ENCODE peak calls at places on chromosomes 4 and X, in five cellular contexts. S, F, O, W and R are unnamed samples.

GRCh38 chr4:127604949-127605709 is 27.6 kb upstream of the INTU start:
- DNase-seq in S (no peak), F (peak; percentile 65), O (peak; percentile 47), W (no peak), R (peak; percentile 94)

GRCh38 chr4:177380730-177381287 is 61.4 kb downstream of the AGA start:
- DNase-seq in S (no peak), F (no peak), O (no peak), W (no peak), R (peak; percentile 93)

GRCh38 chr4:144894525-144894924 is 203.5 kb downstream of the ANAPC10 start:
- DNase-seq in S (no peak), F (peak; percentile 55), O (no peak), W (peak; percentile 65), R (no peak)

GRCh38 chr4:183747931-183748664 is 89.0 kb downstream of the TRAPPC11 start:
- DNase-seq in S (peak; percentile 13), F (no peak), O (peak; percentile 57), W (no peak), R (no peak)

GRCh38 chrX:53438174-53438831 is 4.1 kb upstream of the HSD17B10 start:
- DNase-seq in S (no peak), F (no peak), O (no peak), W (no peak), R (no peak)

GRCh38 chr4:13399257-13399656 is 84.9 kb downstream of the RAB28 start:
- DNase-seq in S (no peak), F (peak; percentile 31), O (no peak), W (no peak), R (no peak)

GRCh38 chr4:14867847-14868246 is 134.4 kb upstream of the CPEB2 start:
- DNase-seq in S (no peak), F (no peak), O (peak; percentile 83), W (no peak), R (no peak)

GRCh38 chrX:155632424-155633100 is 19.8 kb upstream of the TMLHE start:
- DNase-seq in S (no peak), F (peak; percentile 34), O (no peak), W (no peak), R (no peak)

GRCh38 chr4:111689731-111690130 is 455.5 kb upstream of the FAM241A start:
- DNase-seq in S (no peak), F (peak; percentile 66), O (no peak), W (no peak), R (no peak)

GRCh38 chrX:7927259-7928167 is at the start of gene PNPLA4:
- DNase-seq in S (peak; percentile 91), F (peak; percentile 66), O (peak; percentile 95), W (peak; percentile 89), R (peak; percentile 85)

GRCh38 chr4:82215800-82216199 is 158.0 kb downstream of the HNRNPD start:
- DNase-seq in S (no peak), F (no peak), O (no peak), W (no peak), R (no peak)

GRCh38 chr4:17260395-17260907 is 251.4 kb downstream of the QDPR start:
- DNase-seq in S (no peak), F (no peak), O (no peak), W (no peak), R (no peak)

GRCh38 chr4:143185253-143186107 is 763 bp downstream of the USP38 start:
- DNase-seq in S (peak; percentile 36), F (no peak), O (no peak), W (no peak), R (peak; percentile 56)

GRCh38 chr4:155572106-155572703 is 94.4 kb upstream of the GUCY1A1 start:
- DNase-seq in S (no peak), F (no peak), O (no peak), W (no peak), R (no peak)

GRCh38 chrX:69142688-69143239 is 22.5 kb downstream of the PJA1 start:
- DNase-seq in S (no peak), F (no peak), O (no peak), W (no peak), R (no peak)

GRCh38 chr4:95388911-95389310 is 159.9 kb downstream of the UNC5C start:
- DNase-seq in S (no peak), F (no peak), O (no peak), W (no peak), R (no peak)

GRCh38 chr4:64899563-64899962 is 490.3 kb upstream of the TECRL start:
- DNase-seq in S (no peak), F (no peak), O (no peak), W (no peak), R (no peak)

GRCh38 chrX:41441934-41442823 is 5.0 kb upstream of the NYX start:
- DNase-seq in S (peak; percentile 87), F (peak; percentile 93), O (peak; percentile 82), W (peak; percentile 95), R (peak; percentile 86)

GRCh38 chrX:21838937-21839333 is 482 bp upstream of the MBTPS2 start:
- DNase-seq in S (no peak), F (peak; percentile 47), O (no peak), W (no peak), R (no peak)

GRCh38 chr4:7737752-7738457 is 201.8 kb downstream of the AFAP1 start:
- DNase-seq in S (no peak), F (no peak), O (no peak), W (peak; percentile 23), R (no peak)

GRCh38 chr4:123417813-123418212 is 21.2 kb downstream of the SPRY1 start:
- DNase-seq in S (no peak), F (no peak), O (no peak), W (no peak), R (no peak)

GRCh38 chr4:102453827-102454226 is 47.3 kb upstream of the NFKB1 start:
- DNase-seq in S (no peak), F (no peak), O (no peak), W (no peak), R (no peak)

GRCh38 chr4:71498002-71498401 is 159.2 kb downstream of the SLC4A4 start:
- DNase-seq in S (no peak), F (peak; percentile 81), O (no peak), W (no peak), R (no peak)

GRCh38 chr4:186765138-186765537 is 41.5 kb upstream of the FAT1 start:
- DNase-seq in S (no peak), F (no peak), O (no peak), W (no peak), R (peak; percentile 52)

GRCh38 chr4:8504279-8505007 is 63.9 kb downstream of the TRMT44 start:
- DNase-seq in S (no peak), F (no peak), O (no peak), W (no peak), R (no peak)

GRCh38 chr4:116180056-116180690 is 905.2 kb downstream of the TRAM1L1 start:
- DNase-seq in S (no peak), F (peak; percentile 8), O (no peak), W (no peak), R (no peak)

GRCh38 chr4:98245226-98245625 is 16.0 kb upstream of the RAP1GDS1 start:
- DNase-seq in S (no peak), F (no peak), O (no peak), W (no peak), R (no peak)

GRCh38 chr4:26093561-26093960 is 179.5 kb downstream of the SMIM20 start:
- DNase-seq in S (no peak), F (no peak), O (no peak), W (no peak), R (no peak)

GRCh38 chrX:106615041-106615440 is 3.3 kb downstream of the RADX start:
- DNase-seq in S (no peak), F (no peak), O (no peak), W (no peak), R (no peak)

DNA sequence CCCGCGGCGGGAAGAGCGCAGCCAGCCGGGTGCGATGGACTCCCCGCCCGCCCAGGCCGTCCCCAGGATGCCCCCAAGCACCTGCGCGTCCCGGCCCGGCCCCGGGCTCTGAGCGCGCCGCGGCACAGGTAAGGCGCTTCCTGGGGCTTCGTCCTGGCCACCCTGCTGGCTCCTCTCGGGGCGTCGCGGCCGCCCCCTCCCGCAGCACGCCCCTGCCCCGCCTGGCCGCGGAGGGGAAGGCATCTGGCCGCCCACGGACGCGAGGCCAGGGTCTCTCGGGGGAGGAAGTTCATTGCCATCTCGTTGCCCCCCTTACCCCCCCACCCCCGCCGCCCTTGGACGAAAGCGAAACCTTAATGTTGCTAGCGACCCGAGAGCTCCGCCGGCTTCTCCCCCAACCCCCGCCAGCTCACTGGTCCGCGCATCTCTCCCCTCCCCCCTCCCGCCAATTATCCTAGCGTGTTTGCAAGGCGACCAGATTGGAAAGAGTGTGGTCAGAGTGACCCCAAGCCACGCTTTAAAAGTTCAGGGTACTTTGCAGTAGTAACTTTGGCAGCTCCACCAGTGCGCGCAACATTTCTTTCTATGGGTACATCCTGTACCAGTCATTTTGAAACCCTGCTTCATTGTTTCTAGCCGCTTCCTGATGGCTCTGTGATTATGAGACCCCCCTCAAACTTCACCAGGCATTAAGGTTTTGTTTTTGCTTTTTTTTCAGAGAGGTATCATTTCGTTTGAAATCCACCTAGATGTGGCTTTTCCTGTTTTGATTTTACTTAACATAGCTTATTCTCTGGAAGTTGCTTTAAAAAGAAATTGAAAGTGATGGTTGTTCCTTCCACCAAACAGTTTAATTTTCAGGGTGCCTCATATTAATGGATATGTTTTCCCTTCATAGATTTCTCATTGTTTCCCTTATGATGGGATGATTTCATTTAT is 606 bp downstream of the TBC1D1 start:
- DNase-seq in S (no peak), F (no peak), O (peak; percentile 10), W (peak; percentile 74), R (peak; percentile 46)
- TF ChIP-seq CTCF in S (no peak), F (no peak), O (no peak), W (no peak), R (no peak)

DNA sequence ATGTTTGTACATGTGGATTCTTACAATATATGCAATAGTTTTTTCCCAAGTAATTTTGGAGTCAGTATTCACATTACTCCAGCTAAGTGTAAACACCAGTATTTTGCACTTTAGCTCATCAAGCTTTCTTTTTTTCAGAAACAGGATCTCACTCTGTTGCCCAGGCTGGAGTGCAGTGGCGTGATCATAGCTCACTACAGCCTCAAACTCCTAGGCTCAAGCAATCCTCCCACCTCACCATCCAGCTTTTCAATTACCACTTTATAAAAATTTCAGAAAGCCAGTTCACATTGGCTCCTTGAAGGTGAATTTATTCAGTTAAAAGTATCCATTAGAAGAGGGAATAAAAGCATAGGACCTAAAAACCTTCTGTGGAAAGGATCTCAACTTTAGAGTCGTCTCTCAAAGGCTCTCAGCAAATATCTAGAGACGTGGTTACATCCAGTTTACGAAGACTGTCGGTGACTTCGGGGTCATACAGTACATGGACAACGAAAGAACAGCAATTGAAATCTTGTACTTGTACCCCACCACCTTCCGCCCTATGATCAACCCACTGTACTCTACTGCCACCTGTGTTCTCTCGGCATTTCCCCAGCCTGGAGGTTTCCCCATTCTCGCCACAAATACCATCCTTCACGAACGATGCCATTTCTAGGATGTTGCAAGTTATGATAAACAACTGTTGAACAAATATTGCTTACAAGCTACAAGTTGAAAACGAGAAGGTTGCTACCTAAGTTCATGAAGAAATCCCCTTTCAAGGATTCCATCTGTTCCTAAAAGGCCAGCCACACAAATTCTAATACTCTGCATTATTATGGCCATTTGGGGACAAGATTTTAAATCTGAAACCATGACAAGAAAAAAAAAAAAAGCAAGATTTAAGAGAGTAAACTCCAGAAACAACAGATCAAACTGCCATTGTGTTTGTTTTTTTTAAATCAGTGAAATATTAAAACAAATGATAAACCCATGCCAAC is 1.8 kb downstream of the APBB2 start:
- DNase-seq in S (peak; percentile 65), F (peak; percentile 85), O (peak; percentile 23), W (no peak), R (no peak)
- TF ChIP-seq CTCF in S (peak; percentile 36), F (peak; percentile 74), O (peak; percentile 73), W (peak; percentile 47), R (peak; percentile 62)

GRCh38 chrX:10926404-10926803 is 184.7 kb upstream of the HCCS start:
- DNase-seq in S (no peak), F (no peak), O (no peak), W (no peak), R (no peak)
- TF ChIP-seq CTCF in S (no peak), F (no peak), O (no peak), W (no peak), R (no peak)

GRCh38 chr4:163748474-163748873 is 254.0 kb downstream of the TMA16 start:
- DNase-seq in S (no peak), F (no peak), O (no peak), W (no peak), R (no peak)
- TF ChIP-seq CTCF in S (no peak), F (no peak), O (no peak), W (no peak), R (no peak)